ENCODE peak calls at places on chromosomes 6 and 20, in five cellular contexts. One of them, this sample, is unnamed.
A peak's percentile ranks its signal among the peaks of the same experiment; 100 is the strongest.

GRCh38 chr6:89260832-89261231 is 43.7 kb upstream of the GABRR1 start:
- DNase-seq in colonic mucosa: no peak
- DNase-seq in IMR-90: no peak
- DNase-seq in PC-3: no peak
- DNase-seq in psoas muscle: no peak
- DNase-seq in this sample: no peak

GRCh38 chr6:75723382-75723781 is 25.7 kb upstream of the MYO6 start:
- DNase-seq in colonic mucosa: no peak
- DNase-seq in IMR-90: no peak
- DNase-seq in PC-3: no peak
- DNase-seq in psoas muscle: no peak
- DNase-seq in this sample: no peak

GRCh38 chr6:38477680-38478260 is 162.0 kb downstream of the BTBD9 start:
- DNase-seq in colonic mucosa: no peak
- DNase-seq in IMR-90: no peak
- DNase-seq in PC-3: no peak
- DNase-seq in psoas muscle: no peak
- DNase-seq in this sample: no peak

GRCh38 chr20:49323622-49324238 is 45.9 kb upstream of the ZNFX1 start:
- DNase-seq in colonic mucosa: no peak
- DNase-seq in IMR-90: peak; percentile 74
- DNase-seq in PC-3: peak; percentile 87
- DNase-seq in psoas muscle: no peak
- DNase-seq in this sample: no peak

GRCh38 chr6:79630883-79631799 is at the start of gene SH3BGRL2:
- DNase-seq in colonic mucosa: peak; percentile 95
- DNase-seq in IMR-90: peak; percentile 59
- DNase-seq in PC-3: peak; percentile 63
- DNase-seq in psoas muscle: peak; percentile 82
- DNase-seq in this sample: peak; percentile 83

GRCh38 chr6:7762758-7763157 is 36.9 kb downstream of the BMP6 start:
- DNase-seq in colonic mucosa: no peak
- DNase-seq in IMR-90: no peak
- DNase-seq in PC-3: no peak
- DNase-seq in psoas muscle: no peak
- DNase-seq in this sample: no peak

GRCh38 chr20:36255445-36255844 is 19.2 kb downstream of the AAR2 start:
- DNase-seq in colonic mucosa: no peak
- DNase-seq in IMR-90: no peak
- DNase-seq in PC-3: no peak
- DNase-seq in psoas muscle: no peak
- DNase-seq in this sample: no peak

GRCh38 chr20:50491926-50492634 is 18.1 kb upstream of the PTPN1 start:
- DNase-seq in colonic mucosa: peak; percentile 72
- DNase-seq in IMR-90: peak; percentile 55
- DNase-seq in PC-3: no peak
- DNase-seq in psoas muscle: no peak
- DNase-seq in this sample: no peak

GRCh38 chr20:18372296-18372695 is 84.0 kb downstream of the ZNF133 start:
- DNase-seq in colonic mucosa: no peak
- DNase-seq in IMR-90: no peak
- DNase-seq in PC-3: no peak
- DNase-seq in psoas muscle: no peak
- DNase-seq in this sample: no peak

GRCh38 chr6:152271681-152272464 is 365.3 kb downstream of the SYNE1 start:
- DNase-seq in colonic mucosa: no peak
- DNase-seq in IMR-90: peak; percentile 34
- DNase-seq in PC-3: peak; percentile 64
- DNase-seq in psoas muscle: no peak
- DNase-seq in this sample: no peak

GRCh38 chr6:169370054-169370453 is 116.4 kb upstream of the THBS2 start:
- DNase-seq in colonic mucosa: no peak
- DNase-seq in IMR-90: peak; percentile 29
- DNase-seq in PC-3: no peak
- DNase-seq in psoas muscle: no peak
- DNase-seq in this sample: no peak

GRCh38 chr6:65933390-65933789 is 226.4 kb upstream of the EYS start:
- DNase-seq in colonic mucosa: no peak
- DNase-seq in IMR-90: no peak
- DNase-seq in PC-3: no peak
- DNase-seq in psoas muscle: no peak
- DNase-seq in this sample: no peak

GRCh38 chr6:142334294-142334693 is 32.5 kb downstream of the ADGRG6 start:
- DNase-seq in colonic mucosa: no peak
- DNase-seq in IMR-90: no peak
- DNase-seq in PC-3: no peak
- DNase-seq in psoas muscle: no peak
- DNase-seq in this sample: no peak

GRCh38 chr6:109183109-109183508 is 87.8 kb downstream of the CEP57L1 start:
- DNase-seq in colonic mucosa: no peak
- DNase-seq in IMR-90: no peak
- DNase-seq in PC-3: peak; percentile 24
- DNase-seq in psoas muscle: no peak
- DNase-seq in this sample: no peak

GRCh38 chr6:114144887-114145851 is 174.2 kb upstream of the HDAC2 start:
- DNase-seq in colonic mucosa: no peak
- DNase-seq in IMR-90: no peak
- DNase-seq in PC-3: no peak
- DNase-seq in psoas muscle: no peak
- DNase-seq in this sample: no peak

GRCh38 chr6:110537208-110538123 is 61.1 kb upstream of the SLC22A16 start:
- DNase-seq in colonic mucosa: no peak
- DNase-seq in IMR-90: peak; percentile 97
- DNase-seq in PC-3: peak; percentile 93
- DNase-seq in psoas muscle: no peak
- DNase-seq in this sample: no peak

GRCh38 chr6:16205377-16206144 is 32.8 kb upstream of the GMPR start:
- DNase-seq in colonic mucosa: no peak
- DNase-seq in IMR-90: peak; percentile 91
- DNase-seq in PC-3: no peak
- DNase-seq in psoas muscle: no peak
- DNase-seq in this sample: no peak

GRCh38 chr6:2378891-2379652 is 133.7 kb upstream of the GMDS start:
- DNase-seq in colonic mucosa: no peak
- DNase-seq in IMR-90: peak; percentile 82
- DNase-seq in PC-3: peak; percentile 67
- DNase-seq in psoas muscle: no peak
- DNase-seq in this sample: no peak

GRCh38 chr6:92000112-92000511 is 1413.2 kb upstream of the MAP3K7 start:
- DNase-seq in colonic mucosa: no peak
- DNase-seq in IMR-90: no peak
- DNase-seq in PC-3: no peak
- DNase-seq in psoas muscle: no peak
- DNase-seq in this sample: no peak

GRCh38 chr6:56807335-56807991 is 147.4 kb upstream of the BEND6 start:
- DNase-seq in colonic mucosa: no peak
- DNase-seq in IMR-90: no peak
- DNase-seq in PC-3: no peak
- DNase-seq in psoas muscle: no peak
- DNase-seq in this sample: no peak

GRCh38 chr20:24956001-24956761 is 7.1 kb downstream of the CST7 start:
- DNase-seq in colonic mucosa: no peak
- DNase-seq in IMR-90: no peak
- DNase-seq in PC-3: no peak
- DNase-seq in psoas muscle: no peak
- DNase-seq in this sample: peak; percentile 30
- H3K27ac ChIP-seq in colonic mucosa: no peak overlapping the region
- H3K27ac ChIP-seq in IMR-90: no peak overlapping the region
- H3K27ac ChIP-seq in PC-3: no peak overlapping the region
- H3K27ac ChIP-seq in psoas muscle: no peak overlapping the region
- H3K27ac ChIP-seq in this sample: no peak overlapping the region

GRCh38 chr20:1912056-1912455 is 16.8 kb downstream of the SIRPA start:
- DNase-seq in colonic mucosa: no peak
- DNase-seq in IMR-90: no peak
- DNase-seq in PC-3: no peak
- DNase-seq in psoas muscle: no peak
- DNase-seq in this sample: peak; percentile 84
- TF ChIP-seq CTCF in colonic mucosa: no peak
- TF ChIP-seq CTCF in IMR-90: no peak
- TF ChIP-seq CTCF in PC-3: no peak
- TF ChIP-seq CTCF in psoas muscle: no peak
- TF ChIP-seq CTCF in this sample: no peak

DNA sequence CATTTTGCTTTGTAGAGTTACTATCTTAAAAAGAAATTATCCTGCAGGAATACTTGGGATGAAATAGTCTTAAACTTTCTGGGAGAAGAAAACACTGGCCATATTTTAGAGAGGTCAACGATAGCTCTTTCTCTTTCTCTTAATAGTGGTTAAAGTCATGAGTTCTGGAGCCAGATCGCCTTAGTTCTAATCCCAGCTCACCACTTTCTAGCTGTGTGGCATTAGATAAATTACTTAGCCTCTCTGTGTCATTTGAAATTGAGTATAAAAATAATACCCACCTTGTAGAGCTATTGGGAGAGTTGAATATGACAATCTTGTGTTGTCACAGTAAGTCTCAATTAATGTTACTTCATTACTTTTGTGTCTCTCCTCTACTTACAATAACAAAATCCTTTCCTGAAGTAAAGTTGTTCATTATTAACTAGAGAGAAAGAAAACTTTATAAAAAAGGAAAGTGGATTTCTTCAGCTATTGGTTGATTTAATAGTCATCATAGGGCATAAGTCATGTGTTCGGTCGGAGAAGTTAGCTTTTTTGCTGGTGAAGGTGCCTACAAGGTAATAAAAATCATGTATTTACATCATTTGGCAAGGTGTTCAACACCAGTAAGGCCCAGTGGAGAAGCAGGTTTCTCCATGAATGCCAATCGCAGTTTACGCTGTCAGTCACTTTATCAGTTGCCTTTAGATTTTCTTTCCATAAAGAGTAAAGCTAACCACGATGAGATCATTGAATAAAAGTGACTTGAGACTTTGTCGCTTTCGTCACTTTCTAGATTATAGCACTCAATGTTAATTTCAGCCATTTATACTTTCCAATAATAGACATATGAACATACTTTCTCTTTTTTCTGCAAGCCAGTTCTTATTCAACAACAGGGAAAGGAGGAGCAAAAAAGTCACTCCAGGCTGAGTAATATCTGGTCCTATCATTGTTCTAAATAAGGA is 2.0 kb downstream of the NEDD9 start:
- DNase-seq in colonic mucosa: peak; percentile 60
- DNase-seq in IMR-90: no peak
- DNase-seq in PC-3: no peak
- DNase-seq in psoas muscle: no peak
- DNase-seq in this sample: no peak
- H3K4me3 ChIP-seq in colonic mucosa: peak overlapping the region; percentile 56
- H3K4me3 ChIP-seq in IMR-90: peak overlapping the region; percentile 71
- H3K4me3 ChIP-seq in PC-3: peak overlapping the region; percentile 97
- H3K4me3 ChIP-seq in psoas muscle: peak overlapping the region; percentile 80
- H3K4me3 ChIP-seq in this sample: peak overlapping the region; percentile 63

GRCh38 chr6:25124216-25124615 is 155.0 kb upstream of the CARMIL1 start:
- DNase-seq in colonic mucosa: no peak
- DNase-seq in IMR-90: no peak
- DNase-seq in PC-3: no peak
- DNase-seq in psoas muscle: no peak
- DNase-seq in this sample: no peak

GRCh38 chr6:25118038-25118437 is 161.1 kb upstream of the CARMIL1 start:
- DNase-seq in colonic mucosa: no peak
- DNase-seq in IMR-90: no peak
- DNase-seq in PC-3: no peak
- DNase-seq in psoas muscle: no peak
- DNase-seq in this sample: no peak

GRCh38 chr6:25122622-25123237 is 156.4 kb upstream of the CARMIL1 start:
- DNase-seq in colonic mucosa: peak; percentile 57
- DNase-seq in IMR-90: no peak
- DNase-seq in PC-3: peak; percentile 10
- DNase-seq in psoas muscle: no peak
- DNase-seq in this sample: no peak

GRCh38 chr6:25122001-25122400 is 157.2 kb upstream of the CARMIL1 start:
- DNase-seq in colonic mucosa: peak; percentile 30
- DNase-seq in IMR-90: peak; percentile 6
- DNase-seq in PC-3: no peak
- DNase-seq in psoas muscle: peak; percentile 59
- DNase-seq in this sample: no peak

DNA sequence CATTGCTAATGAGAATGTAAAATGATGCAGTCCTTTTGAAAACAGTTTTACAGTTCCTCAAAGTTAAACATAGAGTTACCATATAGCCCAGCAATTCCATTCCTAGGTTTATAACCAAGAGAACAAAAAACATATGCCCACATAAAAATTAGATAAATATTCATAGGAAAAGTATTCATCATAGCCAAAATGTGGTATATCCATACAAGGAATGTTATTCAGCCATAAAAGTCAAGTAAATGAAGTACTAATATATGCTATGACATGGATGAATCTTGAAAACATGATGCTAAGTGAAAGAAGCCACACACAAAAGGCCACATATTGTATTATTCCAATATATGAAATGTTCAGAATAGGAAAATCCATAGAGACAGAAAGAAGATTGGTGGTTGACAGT is 158.0 kb upstream of the CARMIL1 start:
- DNase-seq in colonic mucosa: no peak
- DNase-seq in IMR-90: no peak
- DNase-seq in PC-3: no peak
- DNase-seq in psoas muscle: no peak
- DNase-seq in this sample: no peak
- H3K27ac ChIP-seq in colonic mucosa: peak overlapping the region; percentile 40
- H3K27ac ChIP-seq in IMR-90: no peak overlapping the region
- H3K27ac ChIP-seq in PC-3: no peak overlapping the region
- H3K27ac ChIP-seq in psoas muscle: no peak overlapping the region
- H3K27ac ChIP-seq in this sample: no peak overlapping the region